ENCODE peak calls at places on chromosomes 1 and 21, in four cellular contexts. S is esophagus squamous epithelium, I is left ventricle myocardium inferior, A is Peyer's patch. F is an unnamed sample.
A peak's percentile ranks its signal among the peaks of the same experiment; 100 is the strongest.

GRCh38 chr1:21292991-21293536 is 2.8 kb upstream of the ECE1 start:
- DNase-seq in A (no peak), I (no peak), S (no peak), F (no peak)

GRCh38 chr1:8394456-8395321 is 76.8 kb downstream of the SLC45A1 start:
- DNase-seq in S (no peak), I (no peak), A (no peak), F (no peak)

GRCh38 chr1:89942825-89943658 is 51.9 kb upstream of the ZNF326 start:
- DNase-seq in S (no peak), I (no peak), A (no peak), F (no peak)

GRCh38 chr1:17914142-17914541 is 159.0 kb downstream of the ACTL8 start:
- DNase-seq in S (no peak), I (no peak), A (no peak), F (no peak)

GRCh38 chr1:32990887-32991286 is 26.3 kb upstream of the RNF19B start:
- DNase-seq in S (no peak), A (no peak), I (no peak), F (no peak)

GRCh38 chr1:40849801-40850592 is 12.2 kb downstream of the CITED4 start:
- DNase-seq in A (peak; percentile 80), S (no peak), I (peak; percentile 62), F (peak; percentile 81)

GRCh38 chr1:35894183-35894582 is 11.2 kb downstream of the AGO1 start:
- DNase-seq in A (no peak), S (peak; percentile 8), I (no peak), F (peak; percentile 55)

GRCh38 chr1:176983786-176984185 is 180.7 kb downstream of the ASTN1 start:
- DNase-seq in I (no peak), S (no peak), A (no peak), F (no peak)

GRCh38 chr1:4369335-4369734 is 285.1 kb upstream of the AJAP1 start:
- DNase-seq in A (no peak), S (no peak), I (no peak), F (no peak)

GRCh38 chr21:31366825-31367224 is 22.8 kb upstream of the TIAM1 start:
- DNase-seq in I (no peak), A (no peak), S (no peak), F (no peak)

GRCh38 chr1:93753766-93754763 is 72.4 kb upstream of the BCAR3 start:
- DNase-seq in I (no peak), A (no peak), S (no peak), F (no peak)

GRCh38 chr1:114668784-114669561 is 876 bp downstream of the DENND2C start:
- DNase-seq in I (no peak), A (no peak), S (no peak), F (no peak)

GRCh38 chr1:66563094-66563800 is 29.3 kb downstream of the SGIP1 start:
- DNase-seq in I (no peak), A (no peak), S (no peak), F (no peak)

GRCh38 chr1:23341829-23342697 is 2.0 kb downstream of the HNRNPR start:
- DNase-seq in S (no peak), I (no peak), A (no peak), F (no peak)

GRCh38 chr1:25711555-25712298 is 88.3 kb upstream of the SELENON start:
- DNase-seq in A (no peak), S (no peak), I (peak; percentile 42), F (peak; percentile 67)

GRCh38 chr1:221715321-221716169 is 26.3 kb downstream of the DUSP10 start:
- DNase-seq in S (no peak), I (no peak), A (no peak), F (no peak)

GRCh38 chr1:243950166-243950565 is 100.1 kb upstream of the AKT3 start:
- DNase-seq in S (no peak), I (no peak), A (no peak), F (no peak)

GRCh38 chr1:39544327-39544726 is 32.3 kb downstream of the PABPC4 start:
- DNase-seq in I (no peak), S (no peak), A (no peak), F (no peak)

GRCh38 chr1:161080391-161081150 is 8.8 kb downstream of the NECTIN4 start:
- DNase-seq in I (no peak), S (no peak), A (no peak), F (no peak)

GRCh38 chr21:36072453-36073167 is 2.8 kb downstream of the CBR1 start:
- DNase-seq in S (no peak), I (no peak), A (no peak), F (no peak)

GRCh38 chr21:46655230-46655629 is 19.8 kb downstream of the PRMT2 start:
- DNase-seq in I (no peak), S (no peak), A (no peak), F (no peak)

GRCh38 chr1:21184266-21184665 is 7.6 kb upstream of the EIF4G3 start:
- DNase-seq in S (no peak), I (no peak), A (no peak), F (no peak)

GRCh38 chr1:204343247-204343646 is 16.5 kb downstream of the PLEKHA6 start:
- DNase-seq in S (no peak), I (no peak), A (no peak), F (no peak)

GRCh38 chr21:40567511-40567910 is 279.4 kb downstream of the DSCAM start:
- DNase-seq in S (no peak), I (no peak), A (no peak), F (no peak)

GRCh38 chr1:225539575-225539974 is 111.7 kb upstream of the LBR start:
- DNase-seq in I (no peak), S (no peak), A (no peak), F (no peak)
- H3K4me1 ChIP-seq in I (peaks cover 48% of the 10 kb centered on the region), S (no peaks in the 10 kb centered on the region), A (no peaks in the 10 kb centered on the region), F (no peaks in the 10 kb centered on the region)

GRCh38 chr1:74528123-74528522 is 15.7 kb upstream of the LRRC53 start:
- DNase-seq in S (no peak), A (no peak), I (no peak), F (no peak)

GRCh38 chr1:74517599-74518051 is 5.2 kb upstream of the LRRC53 start:
- DNase-seq in S (no peak), A (no peak), I (no peak), F (no peak)

GRCh38 chr1:74523873-74524480 is 11.6 kb upstream of the LRRC53 start:
- DNase-seq in A (no peak), I (no peak), S (no peak), F (no peak)

GRCh38 chr1:74522143-74522542 is 9.7 kb upstream of the LRRC53 start:
- DNase-seq in A (no peak), I (no peak), S (no peak), F (no peak)
- H3K27ac ChIP-seq in A (no peak overlapping the region), I (no peak overlapping the region), S (no peak overlapping the region), F (no peak overlapping the region)

GRCh38 chr1:223706077-223706988 is 6.0 kb upstream of the CAPN2 start:
- DNase-seq in A (no peak), S (no peak), I (no peak), F (no peak)

GRCh38 chr1:223700942-223701637 is 11.2 kb upstream of the CAPN2 start:
- DNase-seq in A (peak; percentile 66), S (no peak), I (no peak), F (peak; percentile 64)

GRCh38 chr1:223702735-223703667 is 9.3 kb upstream of the CAPN2 start:
- DNase-seq in S (no peak), A (no peak), I (no peak), F (no peak)

GRCh38 chr1:223704921-223705878 is 7.1 kb upstream of the CAPN2 start:
- DNase-seq in S (no peak), A (no peak), I (no peak), F (no peak)

GRCh38 chr1:223703668-223704013 is 8.7 kb upstream of the CAPN2 start:
- DNase-seq in I (no peak), A (no peak), S (no peak), F (no peak)
- H3K4me1 ChIP-seq in I (peaks cover 56% of the 10 kb centered on the region), A (peaks cover 51% of the 10 kb centered on the region), S (peaks cover 47% of the 10 kb centered on the region), F (peaks cover 50% of the 10 kb centered on the region)

GRCh38 chr1:158019177-158019868 is 25.9 kb downstream of the KIRREL1 start:
- DNase-seq in S (no peak), A (no peak), I (no peak), F (no peak)
- H3K27ac ChIP-seq in S (peak overlapping the region; percentile 74), A (peak overlapping the region; percentile 50), I (peak overlapping the region; percentile 89), F (peak overlapping the region; percentile 81)

DNA sequence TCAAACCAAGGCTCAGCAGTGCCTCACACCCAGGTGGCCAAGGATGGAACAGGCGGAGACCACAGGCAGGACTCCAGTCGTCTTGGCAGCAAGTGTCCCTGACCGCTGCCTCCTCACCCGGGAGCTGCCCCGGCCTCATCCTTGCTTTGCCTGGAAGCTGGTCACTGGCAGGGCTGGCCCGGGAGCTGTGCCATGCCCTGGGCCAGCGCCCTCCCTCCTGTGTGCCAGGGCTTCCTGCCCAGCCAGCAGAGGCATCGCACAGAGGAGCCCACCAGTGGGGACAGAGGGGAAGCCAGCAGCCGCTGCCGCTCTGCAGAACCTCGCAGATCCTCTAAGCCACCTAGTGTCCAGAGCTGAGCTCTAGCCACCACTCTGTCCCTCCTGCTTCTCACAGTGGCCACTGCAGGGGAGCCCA is 7.8 kb downstream of the CASZ1 start:
- DNase-seq in S (no peak), A (peak; percentile 68), I (peak; percentile 71), F (peak; percentile 53)
- H3K4me1 ChIP-seq in S (peaks cover 6% of the 10 kb centered on the region), A (peaks cover 58% of the 10 kb centered on the region), I (peaks cover 98% of the 10 kb centered on the region), F (peaks cover 27% of the 10 kb centered on the region)

DNA sequence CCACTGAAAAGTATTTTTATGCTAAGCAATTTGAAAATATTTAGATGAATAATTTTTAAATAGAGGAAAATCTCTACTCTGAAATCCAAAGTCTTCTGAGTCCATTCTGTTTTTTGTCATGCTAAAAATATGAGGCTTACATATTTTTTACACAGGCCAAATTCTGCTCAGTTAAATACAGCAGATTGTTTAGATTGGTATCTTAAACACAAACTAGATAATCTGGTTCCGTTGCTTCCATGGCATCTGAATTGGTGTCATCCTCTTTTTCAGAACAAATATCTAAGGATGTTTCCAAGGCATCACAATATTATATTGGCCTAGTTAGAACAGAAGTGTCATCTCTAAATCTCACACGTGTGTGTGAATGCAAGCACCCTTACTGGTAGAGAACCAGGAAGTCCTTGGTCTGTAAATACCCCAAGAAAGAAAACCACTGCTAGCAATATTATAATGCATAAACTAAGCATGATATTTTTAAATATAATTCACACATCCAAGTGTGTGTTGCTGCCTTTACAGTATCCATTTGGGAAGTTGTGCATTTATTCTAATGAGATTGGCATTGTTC is 151.1 kb downstream of the NRIP1 start:
- DNase-seq in S (no peak), A (no peak), I (no peak), F (no peak)
- H3K27ac ChIP-seq in S (no peak overlapping the region), A (no peak overlapping the region), I (no peak overlapping the region), F (no peak overlapping the region)